ENCODE peak calls at places on chromosome 9, in ten cellular contexts. One of them, this sample, is unnamed. For H3K4me1, the result is how much of the 10 kb centered on the place peaks cover.

GRCh38 chr9:21690561-21690960 is 111.9 kb upstream of the MTAP start:
- DNase-seq in neural progenitor cell: no peak
- DNase-seq in mammary epithelial cell: no peak
- DNase-seq in A549: no peak
- DNase-seq in ovary: no peak
- DNase-seq in PC-9: no peak
- DNase-seq in stomach: no peak
- DNase-seq in psoas muscle: no peak
- DNase-seq in prostate gland: no peak
- DNase-seq in esophagus muscularis mucosa: no peak
- DNase-seq in this sample: no peak

GRCh38 chr9:4755026-4755609 is 14.1 kb upstream of the AK3 start:
- DNase-seq in esophagus muscularis mucosa: no peak
- DNase-seq in prostate gland: no peak
- DNase-seq in A549: no peak
- DNase-seq in neural progenitor cell: no peak
- DNase-seq in ovary: no peak
- DNase-seq in mammary epithelial cell: peak
- DNase-seq in stomach: no peak
- DNase-seq in psoas muscle: no peak
- DNase-seq in PC-9: no peak
- DNase-seq in this sample: no peak

GRCh38 chr9:87771251-87772006 is 45.5 kb downstream of the CTSL start:
- DNase-seq in psoas muscle: no peak
- DNase-seq in stomach: no peak
- DNase-seq in mammary epithelial cell: no peak
- DNase-seq in neural progenitor cell: peak
- DNase-seq in A549: no peak
- DNase-seq in PC-9: no peak
- DNase-seq in ovary: no peak
- DNase-seq in esophagus muscularis mucosa: no peak
- DNase-seq in prostate gland: no peak
- DNase-seq in this sample: peak

GRCh38 chr9:105651806-105652205 is 10.5 kb upstream of the TAL2 start:
- DNase-seq in A549: no peak
- DNase-seq in ovary: no peak
- DNase-seq in esophagus muscularis mucosa: no peak
- DNase-seq in psoas muscle: no peak
- DNase-seq in mammary epithelial cell: no peak
- DNase-seq in stomach: no peak
- DNase-seq in neural progenitor cell: peak
- DNase-seq in prostate gland: no peak
- DNase-seq in PC-9: no peak
- DNase-seq in this sample: no peak

GRCh38 chr9:4327504-4328191 is 27.8 kb upstream of the GLIS3 start:
- DNase-seq in PC-9: peak
- DNase-seq in mammary epithelial cell: peak
- DNase-seq in prostate gland: no peak
- DNase-seq in psoas muscle: no peak
- DNase-seq in ovary: no peak
- DNase-seq in esophagus muscularis mucosa: no peak
- DNase-seq in neural progenitor cell: peak
- DNase-seq in stomach: no peak
- DNase-seq in A549: no peak
- DNase-seq in this sample: no peak

GRCh38 chr9:123617286-123617685 is 261.3 kb downstream of the CRB2 start:
- DNase-seq in psoas muscle: no peak
- DNase-seq in PC-9: no peak
- DNase-seq in stomach: no peak
- DNase-seq in neural progenitor cell: no peak
- DNase-seq in A549: no peak
- DNase-seq in esophagus muscularis mucosa: no peak
- DNase-seq in prostate gland: no peak
- DNase-seq in mammary epithelial cell: no peak
- DNase-seq in ovary: no peak
- DNase-seq in this sample: no peak

GRCh38 chr9:125074976-125075375 is 68.4 kb downstream of the SCAI start:
- DNase-seq in stomach: no peak
- DNase-seq in esophagus muscularis mucosa: no peak
- DNase-seq in A549: no peak
- DNase-seq in ovary: no peak
- DNase-seq in prostate gland: no peak
- DNase-seq in neural progenitor cell: no peak
- DNase-seq in PC-9: no peak
- DNase-seq in psoas muscle: no peak
- DNase-seq in mammary epithelial cell: no peak
- DNase-seq in this sample: no peak

GRCh38 chr9:16992138-16992537 is 121.7 kb upstream of the BNC2 start:
- DNase-seq in neural progenitor cell: no peak
- DNase-seq in PC-9: no peak
- DNase-seq in mammary epithelial cell: peak
- DNase-seq in esophagus muscularis mucosa: no peak
- DNase-seq in psoas muscle: no peak
- DNase-seq in A549: no peak
- DNase-seq in prostate gland: no peak
- DNase-seq in ovary: no peak
- DNase-seq in stomach: no peak
- DNase-seq in this sample: no peak

GRCh38 chr9:12854218-12854617 is 79.4 kb downstream of the LURAP1L start:
- DNase-seq in psoas muscle: no peak
- DNase-seq in stomach: no peak
- DNase-seq in prostate gland: no peak
- DNase-seq in mammary epithelial cell: peak
- DNase-seq in neural progenitor cell: no peak
- DNase-seq in esophagus muscularis mucosa: no peak
- DNase-seq in PC-9: peak
- DNase-seq in ovary: no peak
- DNase-seq in A549: no peak
- DNase-seq in this sample: no peak

GRCh38 chr9:109012876-109013677 is at the start of gene CTNNAL1:
- DNase-seq in ovary: peak
- DNase-seq in stomach: peak
- DNase-seq in psoas muscle: peak
- DNase-seq in esophagus muscularis mucosa: peak
- DNase-seq in PC-9: peak
- DNase-seq in A549: peak
- DNase-seq in prostate gland: peak
- DNase-seq in mammary epithelial cell: peak
- DNase-seq in neural progenitor cell: peak
- DNase-seq in this sample: peak

DNA sequence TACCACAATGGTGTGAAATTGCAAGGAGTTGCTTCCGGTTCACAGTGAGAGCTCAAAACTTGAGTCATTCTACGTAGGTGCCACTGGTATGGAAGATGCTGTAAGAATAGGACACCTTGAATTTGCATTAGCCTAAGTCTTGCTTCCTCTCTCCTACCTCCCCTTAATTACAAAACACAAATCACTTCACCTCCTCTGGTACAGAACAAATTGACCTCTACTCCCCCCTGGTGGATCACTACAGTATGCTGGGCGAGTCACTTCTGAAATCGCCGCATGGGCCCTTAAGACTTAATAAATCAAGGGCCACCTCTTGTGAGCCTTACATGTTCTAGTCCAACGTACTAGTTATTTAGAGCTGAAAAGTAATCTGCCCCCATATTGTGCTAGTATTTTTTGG is 145.3 kb upstream of the SMARCA2 start:
- DNase-seq in esophagus muscularis mucosa: no peak
- DNase-seq in A549: peak
- DNase-seq in ovary: no peak
- DNase-seq in stomach: no peak
- DNase-seq in prostate gland: peak
- DNase-seq in neural progenitor cell: peak
- DNase-seq in psoas muscle: no peak
- DNase-seq in mammary epithelial cell: peak
- DNase-seq in PC-9: no peak
- DNase-seq in this sample: no peak
- TF ChIP-seq CTCF in esophagus muscularis mucosa: peak
- TF ChIP-seq CTCF in A549: peak
- TF ChIP-seq CTCF in ovary: no peak
- TF ChIP-seq CTCF in stomach: peak
- TF ChIP-seq CTCF in prostate gland: no peak
- TF ChIP-seq CTCF in neural progenitor cell: peak
- TF ChIP-seq CTCF in psoas muscle: peak
- TF ChIP-seq CTCF in mammary epithelial cell: peak
- TF ChIP-seq CTCF in PC-9: peak
- TF ChIP-seq CTCF in this sample: peak

GRCh38 chr9:76026796-76027195 is 136.3 kb downstream of the PCSK5 start:
- DNase-seq in mammary epithelial cell: peak
- DNase-seq in prostate gland: no peak
- DNase-seq in psoas muscle: no peak
- DNase-seq in PC-9: no peak
- DNase-seq in neural progenitor cell: no peak
- DNase-seq in ovary: no peak
- DNase-seq in esophagus muscularis mucosa: no peak
- DNase-seq in A549: no peak
- DNase-seq in stomach: no peak
- DNase-seq in this sample: no peak
- H3K27ac ChIP-seq in mammary epithelial cell: no peak
- H3K27ac ChIP-seq in prostate gland: no peak
- H3K27ac ChIP-seq in psoas muscle: no peak
- H3K27ac ChIP-seq in PC-9: no peak
- H3K27ac ChIP-seq in neural progenitor cell: no peak
- H3K27ac ChIP-seq in ovary: no peak
- H3K27ac ChIP-seq in esophagus muscularis mucosa: no peak
- H3K27ac ChIP-seq in A549: no peak
- H3K27ac ChIP-seq in stomach: no peak
- H3K27ac ChIP-seq in this sample: no peak

GRCh38 chr9:114085404-114085803 is 7.3 kb upstream of the AMBP start:
- DNase-seq in esophagus muscularis mucosa: no peak
- DNase-seq in neural progenitor cell: no peak
- DNase-seq in psoas muscle: no peak
- DNase-seq in mammary epithelial cell: no peak
- DNase-seq in A549: no peak
- DNase-seq in prostate gland: no peak
- DNase-seq in ovary: no peak
- DNase-seq in PC-9: no peak
- DNase-seq in stomach: no peak
- DNase-seq in this sample: no peak
- H3K4me1 ChIP-seq in esophagus muscularis mucosa: under half
- H3K4me1 ChIP-seq in neural progenitor cell: under half
- H3K4me1 ChIP-seq in psoas muscle: under half
- H3K4me1 ChIP-seq in mammary epithelial cell: under half
- H3K4me1 ChIP-seq in A549: under half
- H3K4me1 ChIP-seq in prostate gland: under half
- H3K4me1 ChIP-seq in ovary: under half
- H3K4me1 ChIP-seq in PC-9: under half
- H3K4me1 ChIP-seq in stomach: under half
- H3K4me1 ChIP-seq in this sample: under half

GRCh38 chr9:100417815-100418214 is 9.1 kb upstream of the MSANTD3 start:
- DNase-seq in A549: no peak
- DNase-seq in psoas muscle: no peak
- DNase-seq in mammary epithelial cell: no peak
- DNase-seq in PC-9: no peak
- DNase-seq in ovary: no peak
- DNase-seq in esophagus muscularis mucosa: no peak
- DNase-seq in neural progenitor cell: no peak
- DNase-seq in prostate gland: no peak
- DNase-seq in stomach: no peak
- DNase-seq in this sample: no peak
- TF ChIP-seq CTCF in A549: no peak
- TF ChIP-seq CTCF in psoas muscle: no peak
- TF ChIP-seq CTCF in mammary epithelial cell: no peak
- TF ChIP-seq CTCF in PC-9: no peak
- TF ChIP-seq CTCF in ovary: no peak
- TF ChIP-seq CTCF in esophagus muscularis mucosa: no peak
- TF ChIP-seq CTCF in neural progenitor cell: no peak
- TF ChIP-seq CTCF in prostate gland: no peak
- TF ChIP-seq CTCF in stomach: no peak
- TF ChIP-seq CTCF in this sample: no peak

DNA sequence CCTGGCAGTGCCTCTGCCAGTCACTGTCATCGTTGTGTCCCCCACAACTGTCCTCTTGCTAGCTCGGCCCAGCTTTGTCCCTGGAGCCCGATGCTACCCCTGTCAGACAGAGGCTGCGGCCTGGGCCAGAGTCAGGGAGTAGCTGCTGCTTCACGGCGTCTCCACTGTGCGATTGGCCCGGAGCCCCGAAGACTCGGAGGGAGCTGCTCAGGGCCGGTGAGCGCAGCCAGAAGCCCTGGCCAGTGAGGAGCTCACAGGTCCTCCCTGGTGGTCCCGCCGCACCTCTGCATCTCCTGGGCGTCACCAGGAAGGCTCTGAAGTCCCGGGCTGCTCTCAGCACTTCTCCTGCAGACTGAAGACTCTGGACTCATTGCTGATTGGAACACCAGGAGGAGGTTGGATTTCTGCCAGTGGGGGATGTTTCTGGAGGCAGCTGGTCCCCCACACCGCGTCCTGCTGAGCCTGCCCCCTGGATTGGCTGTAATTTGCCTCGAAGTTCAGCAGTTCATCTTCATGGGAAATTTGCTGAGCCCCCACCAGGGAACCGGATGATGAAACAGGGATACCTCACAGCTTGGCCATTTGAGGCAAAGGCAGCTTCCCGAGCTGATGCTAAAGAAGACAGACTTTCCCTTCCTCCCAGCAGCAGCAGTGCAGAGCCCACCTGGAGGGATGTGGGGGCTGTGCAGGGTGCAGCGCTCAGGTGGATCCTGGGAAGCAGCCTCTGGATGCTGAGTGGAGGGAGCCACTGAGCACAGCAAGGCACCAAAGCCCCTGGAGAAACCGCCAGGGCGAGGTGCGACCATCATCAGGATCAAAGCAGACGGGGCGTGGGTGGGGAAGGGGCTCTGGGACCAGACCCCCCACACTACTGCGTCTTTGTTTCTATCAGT is 45.6 kb downstream of the USP20 start:
- DNase-seq in prostate gland: no peak
- DNase-seq in psoas muscle: peak
- DNase-seq in neural progenitor cell: no peak
- DNase-seq in esophagus muscularis mucosa: no peak
- DNase-seq in A549: no peak
- DNase-seq in PC-9: no peak
- DNase-seq in ovary: no peak
- DNase-seq in stomach: no peak
- DNase-seq in mammary epithelial cell: no peak
- DNase-seq in this sample: no peak
- H3K27ac ChIP-seq in prostate gland: peak
- H3K27ac ChIP-seq in psoas muscle: no peak
- H3K27ac ChIP-seq in neural progenitor cell: no peak
- H3K27ac ChIP-seq in esophagus muscularis mucosa: peak
- H3K27ac ChIP-seq in A549: no peak
- H3K27ac ChIP-seq in PC-9: no peak
- H3K27ac ChIP-seq in ovary: no peak
- H3K27ac ChIP-seq in stomach: no peak
- H3K27ac ChIP-seq in mammary epithelial cell: no peak
- H3K27ac ChIP-seq in this sample: no peak